ENCODE peak calls at places on chromosomes 11 and 22, in six cellular contexts. P is HS-27A, H is NAMALWA, R is colonic mucosa, O is NCI-H1436 treated with DMSO at 0.1 percent for 48 hours, E is left lobe of liver. Y is an unnamed sample.

GRCh38 chr22:40829131-40829530 is 10.0 kb upstream of the SLC25A17 start:
- DNase-seq in P (no peak), H (no peak), R (no peak), O (no peak), E (no peak), Y (no peak)

GRCh38 chr22:44400763-44401060 is 88.0 kb upstream of the SHISAL1 start:
- DNase-seq in P (no peak), H (no peak), R (no peak), O (no peak), E (no peak), Y (no peak)

GRCh38 chr11:59556115-59556882 is 45.0 kb downstream of the OR4D9 start:
- DNase-seq in P (peak; percentile 75), H (peak; percentile 88), R (no peak), O (no peak), E (peak; percentile 54), Y (peak; percentile 87)

GRCh38 chr11:124798991-124799383 is 1.2 kb downstream of the MSANTD2 start:
- DNase-seq in P (peak; percentile 11), H (peak; percentile 13), R (peak; percentile 33), O (no peak), E (no peak), Y (no peak)

GRCh38 chr11:1401656-1402221 is 12.0 kb downstream of the BRSK2 start:
- DNase-seq in P (no peak), H (peak; percentile 61), R (peak; percentile 66), O (no peak), E (peak; percentile 58), Y (no peak)

GRCh38 chr11:35954205-35954604 is 10.3 kb downstream of the LDLRAD3 start:
- DNase-seq in P (no peak), H (no peak), R (no peak), O (no peak), E (no peak), Y (no peak)

GRCh38 chr11:45208135-45208534 is 61.7 kb downstream of the PRDM11 start:
- DNase-seq in P (no peak), H (no peak), R (no peak), O (no peak), E (no peak), Y (no peak)

GRCh38 chr11:63532799-63533475 is 3.7 kb upstream of the PLAAT4 start:
- DNase-seq in P (no peak), H (no peak), R (no peak), O (no peak), E (no peak), Y (no peak)

GRCh38 chr11:16346975-16347374 is 9.4 kb downstream of the SOX6 start:
- DNase-seq in P (no peak), H (no peak), R (no peak), O (no peak), E (no peak), Y (peak; percentile 49)

GRCh38 chr22:26610983-26611382 is 6.8 kb downstream of the CRYBB1 start:
- DNase-seq in P (no peak), H (no peak), R (no peak), O (no peak), E (no peak), Y (peak; percentile 38)

GRCh38 chr22:26359156-26359555 is 69.9 kb upstream of the ASPHD2 start:
- DNase-seq in P (no peak), H (no peak), R (no peak), O (no peak), E (no peak), Y (no peak)

GRCh38 chr11:43574949-43575915 is 105.3 kb upstream of the HSD17B12 start:
- DNase-seq in P (no peak), H (no peak), R (no peak), O (no peak), E (no peak), Y (no peak)

GRCh38 chr22:50469377-50470305 is 5.2 kb downstream of the SBF1 start:
- DNase-seq in P (peak; percentile 8), H (peak; percentile 97), R (peak; percentile 95), O (peak; percentile 68), E (no peak), Y (no peak)

GRCh38 chr11:77141034-77141433 is 13.0 kb downstream of the MYO7A start:
- DNase-seq in P (no peak), H (no peak), R (no peak), O (no peak), E (no peak), Y (no peak)

GRCh38 chr22:37065149-37065548 is 13.6 kb downstream of the KCTD17 start:
- DNase-seq in P (no peak), H (no peak), R (no peak), O (no peak), E (no peak), Y (no peak)

GRCh38 chr11:133985981-133986380 is 29.2 kb upstream of the IGSF9B start:
- DNase-seq in P (no peak), H (no peak), R (no peak), O (no peak), E (no peak), Y (no peak)

GRCh38 chr11:113351490-113351889 is 36.1 kb upstream of the ANKK1 start:
- DNase-seq in P (no peak), H (no peak), R (no peak), O (no peak), E (no peak), Y (no peak)

GRCh38 chr11:3230636-3231549 is 1.3 kb downstream of the MRGPRE start:
- DNase-seq in P (no peak), H (no peak), R (no peak), O (no peak), E (no peak), Y (no peak)

GRCh38 chr11:14826580-14826979 is 65.5 kb downstream of the CYP2R1 start:
- DNase-seq in P (no peak), H (no peak), R (no peak), O (no peak), E (no peak), Y (no peak)

GRCh38 chr11:130599073-130599654 is 150.7 kb downstream of the ADAMTS15 start:
- DNase-seq in P (no peak), H (no peak), R (no peak), O (no peak), E (no peak), Y (no peak)

GRCh38 chr22:23501708-23502107 is 78.4 kb downstream of the IGLL1 start:
- DNase-seq in P (no peak), H (no peak), R (no peak), O (no peak), E (no peak), Y (no peak)

GRCh38 chr11:45798793-45799441 is 6.0 kb upstream of the SLC35C1 start:
- DNase-seq in P (no peak), H (no peak), R (no peak), O (no peak), E (peak; percentile 81), Y (no peak)

GRCh38 chr11:17796154-17796553 is 61.6 kb downstream of the KCNC1 start:
- DNase-seq in P (no peak), H (no peak), R (no peak), O (no peak), E (no peak), Y (no peak)